ENCODE peak calls at places on chromosomes 2 and 18, in eight cellular contexts. Q, Y, G, I, E, K, B and T are unnamed samples. For H3K4me1, the result is how much of the 10 kb centered on the place peaks cover.

GRCh38 chr2:100730290-100730868 is 89.6 kb upstream of the NPAS2 start:
- DNase-seq in Q (peak), Y (peak), G (peak), I (no peak), E (peak), K (peak), B (peak), T (no peak)

GRCh38 chr2:74204436-74204835 is 6.0 kb downstream of the MTHFD2 start:
- DNase-seq in Q (no peak), Y (no peak), G (no peak), I (no peak), E (no peak), K (no peak), B (no peak), T (no peak)

GRCh38 chr18:7980661-7981060 is 413.5 kb downstream of the PTPRM start:
- DNase-seq in Q (no peak), Y (no peak), G (no peak), I (no peak), E (no peak), K (no peak), B (no peak), T (no peak)

GRCh38 chr2:219384083-219384713 is 3.5 kb downstream of the DNPEP start:
- DNase-seq in Q (no peak), Y (no peak), G (no peak), I (no peak), E (no peak), K (no peak), B (no peak), T (no peak)

GRCh38 chr2:235270951-235271350 is 222.9 kb upstream of the AGAP1 start:
- DNase-seq in Q (no peak), Y (no peak), G (peak), I (no peak), E (no peak), K (no peak), B (no peak), T (no peak)

GRCh38 chr2:10620481-10620880 is 69.3 kb downstream of the NOL10 start:
- DNase-seq in Q (no peak), Y (no peak), G (peak), I (no peak), E (no peak), K (no peak), B (no peak), T (no peak)

GRCh38 chr2:26298638-26299393 is 47.1 kb upstream of the SELENOI start:
- DNase-seq in Q (no peak), Y (peak), G (peak), I (peak), E (peak), K (peak), B (peak), T (no peak)

GRCh38 chr2:141692829-141693228 is 438.0 kb downstream of the LRP1B start:
- DNase-seq in Q (no peak), Y (no peak), G (no peak), I (no peak), E (no peak), K (no peak), B (no peak), T (no peak)

GRCh38 chr18:45139478-45139877 is 458.8 kb downstream of the SETBP1 start:
- DNase-seq in Q (no peak), Y (no peak), G (no peak), I (no peak), E (no peak), K (no peak), B (no peak), T (no peak)

GRCh38 chr2:12606472-12607000 is 110.2 kb upstream of the TRIB2 start:
- DNase-seq in Q (no peak), Y (no peak), G (peak), I (no peak), E (no peak), K (no peak), B (no peak), T (peak)

GRCh38 chr18:52569492-52569891 is 229.5 kb downstream of the DCC start:
- DNase-seq in Q (peak), Y (no peak), G (peak), I (no peak), E (no peak), K (no peak), B (no peak), T (no peak)

GRCh38 chr2:20483496-20483895 is 36.6 kb downstream of the RHOB start:
- DNase-seq in Q (no peak), Y (peak), G (no peak), I (no peak), E (peak), K (peak), B (peak), T (no peak)

GRCh38 chr2:128310094-128310716 is 8.5 kb downstream of the HS6ST1 start:
- DNase-seq in Q (no peak), Y (no peak), G (no peak), I (peak), E (peak), K (peak), B (no peak), T (peak)
- H3K4me1 ChIP-seq in Q (under half), Y (under half), G (under half), I (half or more), E (under half), K (under half), B (half or more), T (under half)

GRCh38 chr18:28176933-28177827 is at the start of gene CDH2:
- DNase-seq in Q (peak), Y (no peak), G (peak), I (peak), E (no peak), K (no peak), B (peak), T (peak)
- TF ChIP-seq CTCF in Q (no peak), Y (no peak), G (peak), I (peak), E (no peak), K (no peak), B (no peak), T (no peak)

GRCh38 chr18:64322189-64322588 is 173.3 kb upstream of the LINC00305 start:
- DNase-seq in Q (no peak), Y (no peak), G (no peak), I (no peak), E (no peak), K (no peak), B (no peak), T (no peak)

DNA sequence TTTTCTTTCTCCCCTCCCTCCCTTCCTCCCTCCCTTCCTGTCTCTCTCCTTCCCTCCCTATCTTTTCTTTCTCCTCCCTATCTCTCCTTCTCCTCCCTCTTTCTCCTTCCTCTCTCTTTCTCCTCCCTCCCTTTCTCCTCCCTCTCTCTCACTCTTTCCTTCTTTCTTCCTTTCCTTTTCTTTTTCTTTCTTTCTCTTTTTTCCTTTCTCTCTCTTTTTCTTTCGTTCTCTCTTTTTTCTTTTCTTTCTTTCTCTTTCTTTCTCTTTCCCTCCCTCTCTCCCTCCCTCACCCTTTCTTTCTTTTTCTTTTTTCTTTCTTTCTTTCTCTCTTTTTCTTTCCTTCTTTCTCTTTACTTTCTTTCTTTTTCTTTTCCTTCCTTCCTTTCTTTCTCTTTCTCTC is 169.7 kb upstream of the LINC00305 start:
- DNase-seq in Q (no peak), Y (no peak), G (no peak), I (no peak), E (no peak), K (no peak), B (no peak), T (no peak)
- H3K4me3 ChIP-seq in Q (no peak), Y (no peak), G (no peak), I (no peak), E (no peak), K (no peak), B (no peak), T (no peak)

GRCh38 chr2:212732860-212733259 is 194.3 kb upstream of the ERBB4 start:
- DNase-seq in Q (no peak), Y (no peak), G (no peak), I (no peak), E (no peak), K (no peak), B (no peak), T (no peak)

GRCh38 chr2:212733273-212733672 is 194.7 kb upstream of the ERBB4 start:
- DNase-seq in Q (no peak), Y (no peak), G (no peak), I (no peak), E (no peak), K (no peak), B (no peak), T (no peak)

GRCh38 chr2:212728717-212729116 is 190.1 kb upstream of the ERBB4 start:
- DNase-seq in Q (no peak), Y (no peak), G (no peak), I (no peak), E (no peak), K (no peak), B (no peak), T (no peak)

GRCh38 chr2:212727751-212728150 is 189.1 kb upstream of the ERBB4 start:
- DNase-seq in Q (no peak), Y (no peak), G (no peak), I (no peak), E (no peak), K (no peak), B (no peak), T (no peak)

GRCh38 chr2:212730994-212731393 is 192.4 kb upstream of the ERBB4 start:
- DNase-seq in Q (no peak), Y (no peak), G (no peak), I (no peak), E (no peak), K (no peak), B (no peak), T (no peak)
- H3K4me1 ChIP-seq in Q (under half), Y (under half), G (under half), I (under half), E (under half), K (under half), B (under half), T (under half)

DNA sequence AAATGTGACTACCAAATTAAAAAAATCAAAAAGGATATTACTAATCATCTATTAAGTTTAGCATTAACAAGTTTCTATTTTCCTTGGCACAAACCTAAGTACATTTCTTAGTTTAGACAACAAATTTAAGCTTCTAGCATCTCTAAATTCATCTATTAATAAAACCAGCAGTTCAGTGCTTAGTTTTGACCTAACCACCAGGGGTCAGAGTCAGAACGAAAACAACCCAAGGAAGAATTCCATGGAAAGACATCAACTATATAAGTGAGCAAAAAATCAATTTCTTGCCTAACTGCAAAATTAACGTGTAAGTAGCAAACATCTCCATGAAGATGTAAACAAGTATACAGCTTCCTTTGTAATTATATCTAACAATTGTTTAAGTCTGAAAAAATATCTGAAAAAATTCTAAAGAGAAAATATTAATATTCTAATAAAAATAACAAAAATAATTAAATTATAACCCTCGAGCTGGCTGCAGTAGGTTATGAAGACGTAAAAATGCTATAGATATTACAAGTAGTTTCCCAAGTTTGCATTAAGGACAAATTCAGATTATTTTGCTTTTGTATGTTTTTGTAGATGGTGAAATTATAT is 83.7 kb downstream of the CERKL start:
- DNase-seq in Q (peak), Y (no peak), G (peak), I (no peak), E (no peak), K (no peak), B (no peak), T (no peak)
- TF ChIP-seq CTCF in Q (peak), Y (peak), G (peak), I (peak), E (no peak), K (peak), B (no peak), T (peak)

GRCh38 chr2:58954880-58955385 is 713.8 kb upstream of the FANCL start:
- DNase-seq in Q (no peak), Y (no peak), G (no peak), I (no peak), E (no peak), K (no peak), B (no peak), T (no peak)
- H3K4me3 ChIP-seq in Q (no peak), Y (no peak), G (no peak), I (no peak), E (no peak), K (no peak), B (no peak), T (no peak)

GRCh38 chr2:105394951-105395611 is 3.8 kb downstream of the FHL2 start:
- DNase-seq in Q (no peak), Y (peak), G (peak), I (no peak), E (no peak), K (no peak), B (no peak), T (no peak)
- H3K4me1 ChIP-seq in Q (half or more), Y (under half), G (under half), I (under half), E (under half), K (half or more), B (half or more), T (under half)

GRCh38 chr2:8627692-8628085 is 54.2 kb upstream of the ID2 start:
- DNase-seq in Q (peak), Y (peak), G (no peak), I (no peak), E (no peak), K (no peak), B (no peak), T (no peak)
- TF ChIP-seq CTCF in Q (peak), Y (peak), G (no peak), I (no peak), E (no peak), K (no peak), B (no peak), T (no peak)

GRCh38 chr18:31679806-31680793 is 4.3 kb downstream of the B4GALT6 start:
- DNase-seq in Q (no peak), Y (no peak), G (no peak), I (no peak), E (no peak), K (no peak), B (no peak), T (no peak)
- H3K4me3 ChIP-seq in Q (no peak), Y (no peak), G (no peak), I (no peak), E (no peak), K (no peak), B (no peak), T (no peak)

GRCh38 chr2:170739048-170739447 is 23.9 kb downstream of the SP5 start:
- DNase-seq in Q (peak), Y (no peak), G (peak), I (no peak), E (no peak), K (no peak), B (no peak), T (no peak)
- H3K4me1 ChIP-seq in Q (under half), Y (under half), G (under half), I (under half), E (under half), K (under half), B (under half), T (under half)